ENCODE peak calls at places on chromosomes 11 and 22, in ten cellular contexts. One of them, this sample, is unnamed.

GRCh38 chr22:21842946-21843345 is 24.5 kb downstream of the MAPK1 start:
- DNase-seq in NCI-H345: no peak
- DNase-seq in amniotic stem cell: no peak
- DNase-seq in activated effector memory CD4-positive, alpha-beta T cell treated with Interleukin-2 at 50 U/mL for 16 hours: no peak
- DNase-seq in NCI-H446 treated with DMSO at 0.1 percent for 48 hours: no peak
- DNase-seq in NCI-H1105: no peak
- DNase-seq in T-helper 9 cell: no peak
- DNase-seq in ecto neural progenitor cell: no peak
- DNase-seq in ELR: no peak
- DNase-seq in activated CD4-positive, CD25-positive, alpha-beta regulatory T cell: no peak
- DNase-seq in this sample: no peak

GRCh38 chr11:57900315-57900714 is 123.4 kb upstream of the OR9Q1 start:
- DNase-seq in ecto neural progenitor cell: no peak
- DNase-seq in NCI-H446 treated with DMSO at 0.1 percent for 48 hours: no peak
- DNase-seq in NCI-H345: peak
- DNase-seq in T-helper 9 cell: no peak
- DNase-seq in activated effector memory CD4-positive, alpha-beta T cell treated with Interleukin-2 at 50 U/mL for 16 hours: no peak
- DNase-seq in NCI-H1105: no peak
- DNase-seq in activated CD4-positive, CD25-positive, alpha-beta regulatory T cell: no peak
- DNase-seq in ELR: no peak
- DNase-seq in amniotic stem cell: no peak
- DNase-seq in this sample: no peak

GRCh38 chr11:43835104-43835503 is 45.5 kb upstream of the ALKBH3 start:
- DNase-seq in NCI-H1105: no peak
- DNase-seq in T-helper 9 cell: no peak
- DNase-seq in NCI-H446 treated with DMSO at 0.1 percent for 48 hours: no peak
- DNase-seq in amniotic stem cell: no peak
- DNase-seq in NCI-H345: no peak
- DNase-seq in activated CD4-positive, CD25-positive, alpha-beta regulatory T cell: no peak
- DNase-seq in ELR: no peak
- DNase-seq in ecto neural progenitor cell: no peak
- DNase-seq in activated effector memory CD4-positive, alpha-beta T cell treated with Interleukin-2 at 50 U/mL for 16 hours: no peak
- DNase-seq in this sample: no peak

GRCh38 chr11:94755494-94755893 is 12.7 kb upstream of the AMOTL1 start:
- DNase-seq in NCI-H345: no peak
- DNase-seq in NCI-H1105: no peak
- DNase-seq in amniotic stem cell: no peak
- DNase-seq in T-helper 9 cell: no peak
- DNase-seq in activated effector memory CD4-positive, alpha-beta T cell treated with Interleukin-2 at 50 U/mL for 16 hours: no peak
- DNase-seq in ELR: no peak
- DNase-seq in activated CD4-positive, CD25-positive, alpha-beta regulatory T cell: no peak
- DNase-seq in NCI-H446 treated with DMSO at 0.1 percent for 48 hours: no peak
- DNase-seq in ecto neural progenitor cell: no peak
- DNase-seq in this sample: no peak

GRCh38 chr11:19524171-19524671 is 188.4 kb upstream of the NAV2 start:
- DNase-seq in NCI-H446 treated with DMSO at 0.1 percent for 48 hours: peak
- DNase-seq in activated effector memory CD4-positive, alpha-beta T cell treated with Interleukin-2 at 50 U/mL for 16 hours: no peak
- DNase-seq in NCI-H345: no peak
- DNase-seq in ELR: no peak
- DNase-seq in amniotic stem cell: no peak
- DNase-seq in NCI-H1105: no peak
- DNase-seq in ecto neural progenitor cell: no peak
- DNase-seq in T-helper 9 cell: no peak
- DNase-seq in activated CD4-positive, CD25-positive, alpha-beta regulatory T cell: no peak
- DNase-seq in this sample: peak

GRCh38 chr11:13878077-13878476 is 84.4 kb upstream of the SPON1 start:
- DNase-seq in amniotic stem cell: no peak
- DNase-seq in ecto neural progenitor cell: no peak
- DNase-seq in NCI-H1105: no peak
- DNase-seq in T-helper 9 cell: no peak
- DNase-seq in activated effector memory CD4-positive, alpha-beta T cell treated with Interleukin-2 at 50 U/mL for 16 hours: no peak
- DNase-seq in NCI-H446 treated with DMSO at 0.1 percent for 48 hours: no peak
- DNase-seq in NCI-H345: no peak
- DNase-seq in ELR: no peak
- DNase-seq in activated CD4-positive, CD25-positive, alpha-beta regulatory T cell: no peak
- DNase-seq in this sample: no peak

GRCh38 chr11:44760917-44761545 is 34.3 kb downstream of the TSPAN18 start:
- DNase-seq in ecto neural progenitor cell: peak
- DNase-seq in NCI-H1105: no peak
- DNase-seq in ELR: peak
- DNase-seq in T-helper 9 cell: no peak
- DNase-seq in NCI-H446 treated with DMSO at 0.1 percent for 48 hours: no peak
- DNase-seq in activated effector memory CD4-positive, alpha-beta T cell treated with Interleukin-2 at 50 U/mL for 16 hours: no peak
- DNase-seq in NCI-H345: no peak
- DNase-seq in activated CD4-positive, CD25-positive, alpha-beta regulatory T cell: no peak
- DNase-seq in amniotic stem cell: peak
- DNase-seq in this sample: no peak

GRCh38 chr11:12810497-12810896 is 136.3 kb downstream of the TEAD1 start:
- DNase-seq in NCI-H1105: no peak
- DNase-seq in ecto neural progenitor cell: no peak
- DNase-seq in T-helper 9 cell: no peak
- DNase-seq in activated CD4-positive, CD25-positive, alpha-beta regulatory T cell: no peak
- DNase-seq in NCI-H446 treated with DMSO at 0.1 percent for 48 hours: no peak
- DNase-seq in amniotic stem cell: no peak
- DNase-seq in activated effector memory CD4-positive, alpha-beta T cell treated with Interleukin-2 at 50 U/mL for 16 hours: no peak
- DNase-seq in NCI-H345: no peak
- DNase-seq in ELR: no peak
- DNase-seq in this sample: no peak

GRCh38 chr11:111631034-111631665 is 28.9 kb downstream of the SIK2 start:
- DNase-seq in NCI-H1105: no peak
- DNase-seq in T-helper 9 cell: no peak
- DNase-seq in NCI-H345: no peak
- DNase-seq in amniotic stem cell: no peak
- DNase-seq in activated CD4-positive, CD25-positive, alpha-beta regulatory T cell: no peak
- DNase-seq in activated effector memory CD4-positive, alpha-beta T cell treated with Interleukin-2 at 50 U/mL for 16 hours: no peak
- DNase-seq in ecto neural progenitor cell: no peak
- DNase-seq in ELR: peak
- DNase-seq in NCI-H446 treated with DMSO at 0.1 percent for 48 hours: no peak
- DNase-seq in this sample: peak

GRCh38 chr11:69245491-69246345 is 48.2 kb upstream of the MYEOV start:
- DNase-seq in ecto neural progenitor cell: peak
- DNase-seq in activated effector memory CD4-positive, alpha-beta T cell treated with Interleukin-2 at 50 U/mL for 16 hours: no peak
- DNase-seq in ELR: no peak
- DNase-seq in activated CD4-positive, CD25-positive, alpha-beta regulatory T cell: no peak
- DNase-seq in amniotic stem cell: no peak
- DNase-seq in NCI-H345: no peak
- DNase-seq in NCI-H446 treated with DMSO at 0.1 percent for 48 hours: no peak
- DNase-seq in T-helper 9 cell: no peak
- DNase-seq in NCI-H1105: no peak
- DNase-seq in this sample: no peak

GRCh38 chr11:133927690-133928627 is 28.8 kb downstream of the IGSF9B start:
- DNase-seq in ecto neural progenitor cell: peak
- DNase-seq in NCI-H345: peak
- DNase-seq in activated effector memory CD4-positive, alpha-beta T cell treated with Interleukin-2 at 50 U/mL for 16 hours: peak
- DNase-seq in amniotic stem cell: peak
- DNase-seq in T-helper 9 cell: peak
- DNase-seq in activated CD4-positive, CD25-positive, alpha-beta regulatory T cell: peak
- DNase-seq in ELR: peak
- DNase-seq in NCI-H446 treated with DMSO at 0.1 percent for 48 hours: peak
- DNase-seq in NCI-H1105: peak
- DNase-seq in this sample: peak

GRCh38 chr11:48087974-48088681 is 107.8 kb downstream of the PTPRJ start:
- DNase-seq in activated CD4-positive, CD25-positive, alpha-beta regulatory T cell: no peak
- DNase-seq in NCI-H345: peak
- DNase-seq in T-helper 9 cell: no peak
- DNase-seq in ecto neural progenitor cell: no peak
- DNase-seq in NCI-H1105: peak
- DNase-seq in ELR: no peak
- DNase-seq in amniotic stem cell: no peak
- DNase-seq in NCI-H446 treated with DMSO at 0.1 percent for 48 hours: no peak
- DNase-seq in activated effector memory CD4-positive, alpha-beta T cell treated with Interleukin-2 at 50 U/mL for 16 hours: no peak
- DNase-seq in this sample: no peak

GRCh38 chr11:125372088-125372487 is 124.0 kb downstream of the FEZ1 start:
- DNase-seq in NCI-H446 treated with DMSO at 0.1 percent for 48 hours: no peak
- DNase-seq in ecto neural progenitor cell: no peak
- DNase-seq in NCI-H345: no peak
- DNase-seq in NCI-H1105: no peak
- DNase-seq in T-helper 9 cell: no peak
- DNase-seq in activated CD4-positive, CD25-positive, alpha-beta regulatory T cell: no peak
- DNase-seq in activated effector memory CD4-positive, alpha-beta T cell treated with Interleukin-2 at 50 U/mL for 16 hours: no peak
- DNase-seq in amniotic stem cell: no peak
- DNase-seq in ELR: no peak
- DNase-seq in this sample: no peak

GRCh38 chr11:6251120-6251733 is 8.4 kb upstream of the CCKBR start:
- DNase-seq in amniotic stem cell: peak
- DNase-seq in ELR: peak
- DNase-seq in activated CD4-positive, CD25-positive, alpha-beta regulatory T cell: no peak
- DNase-seq in T-helper 9 cell: peak
- DNase-seq in ecto neural progenitor cell: peak
- DNase-seq in NCI-H1105: peak
- DNase-seq in activated effector memory CD4-positive, alpha-beta T cell treated with Interleukin-2 at 50 U/mL for 16 hours: peak
- DNase-seq in NCI-H345: peak
- DNase-seq in NCI-H446 treated with DMSO at 0.1 percent for 48 hours: peak
- DNase-seq in this sample: peak

GRCh38 chr11:69101100-69101791 is 52.5 kb downstream of the TPCN2 start:
- DNase-seq in activated CD4-positive, CD25-positive, alpha-beta regulatory T cell: peak
- DNase-seq in ecto neural progenitor cell: peak
- DNase-seq in T-helper 9 cell: peak
- DNase-seq in NCI-H1105: peak
- DNase-seq in ELR: peak
- DNase-seq in NCI-H446 treated with DMSO at 0.1 percent for 48 hours: no peak
- DNase-seq in NCI-H345: peak
- DNase-seq in amniotic stem cell: peak
- DNase-seq in activated effector memory CD4-positive, alpha-beta T cell treated with Interleukin-2 at 50 U/mL for 16 hours: peak
- DNase-seq in this sample: peak

GRCh38 chr11:58549644-58550043 is 26.0 kb downstream of the LPXN start:
- DNase-seq in activated CD4-positive, CD25-positive, alpha-beta regulatory T cell: no peak
- DNase-seq in NCI-H446 treated with DMSO at 0.1 percent for 48 hours: no peak
- DNase-seq in T-helper 9 cell: no peak
- DNase-seq in NCI-H345: no peak
- DNase-seq in ecto neural progenitor cell: no peak
- DNase-seq in NCI-H1105: no peak
- DNase-seq in activated effector memory CD4-positive, alpha-beta T cell treated with Interleukin-2 at 50 U/mL for 16 hours: no peak
- DNase-seq in amniotic stem cell: no peak
- DNase-seq in ELR: no peak
- DNase-seq in this sample: no peak

GRCh38 chr11:123381817-123382554 is 48.1 kb upstream of the GRAMD1B start:
- DNase-seq in activated CD4-positive, CD25-positive, alpha-beta regulatory T cell: no peak
- DNase-seq in NCI-H345: no peak
- DNase-seq in amniotic stem cell: no peak
- DNase-seq in activated effector memory CD4-positive, alpha-beta T cell treated with Interleukin-2 at 50 U/mL for 16 hours: no peak
- DNase-seq in NCI-H1105: no peak
- DNase-seq in ELR: no peak
- DNase-seq in T-helper 9 cell: no peak
- DNase-seq in ecto neural progenitor cell: no peak
- DNase-seq in NCI-H446 treated with DMSO at 0.1 percent for 48 hours: no peak
- DNase-seq in this sample: no peak

GRCh38 chr22:39349506-39349966 is 255 bp upstream of the SYNGR1 start:
- DNase-seq in NCI-H1105: peak
- DNase-seq in activated CD4-positive, CD25-positive, alpha-beta regulatory T cell: no peak
- DNase-seq in NCI-H345: peak
- DNase-seq in activated effector memory CD4-positive, alpha-beta T cell treated with Interleukin-2 at 50 U/mL for 16 hours: no peak
- DNase-seq in ELR: peak
- DNase-seq in ecto neural progenitor cell: peak
- DNase-seq in amniotic stem cell: no peak
- DNase-seq in NCI-H446 treated with DMSO at 0.1 percent for 48 hours: no peak
- DNase-seq in T-helper 9 cell: no peak
- DNase-seq in this sample: no peak

GRCh38 chr11:119995730-119996491 is 142.0 kb downstream of the TRIM29 start:
- DNase-seq in ELR: no peak
- DNase-seq in amniotic stem cell: no peak
- DNase-seq in activated CD4-positive, CD25-positive, alpha-beta regulatory T cell: no peak
- DNase-seq in NCI-H345: no peak
- DNase-seq in NCI-H446 treated with DMSO at 0.1 percent for 48 hours: no peak
- DNase-seq in NCI-H1105: peak
- DNase-seq in activated effector memory CD4-positive, alpha-beta T cell treated with Interleukin-2 at 50 U/mL for 16 hours: no peak
- DNase-seq in ecto neural progenitor cell: no peak
- DNase-seq in T-helper 9 cell: no peak
- DNase-seq in this sample: peak

GRCh38 chr11:64373598-64373974 is 14.6 kb downstream of the RPS6KA4 start:
- DNase-seq in ecto neural progenitor cell: no peak
- DNase-seq in amniotic stem cell: no peak
- DNase-seq in NCI-H345: no peak
- DNase-seq in NCI-H446 treated with DMSO at 0.1 percent for 48 hours: no peak
- DNase-seq in activated effector memory CD4-positive, alpha-beta T cell treated with Interleukin-2 at 50 U/mL for 16 hours: no peak
- DNase-seq in activated CD4-positive, CD25-positive, alpha-beta regulatory T cell: no peak
- DNase-seq in NCI-H1105: no peak
- DNase-seq in T-helper 9 cell: no peak
- DNase-seq in ELR: no peak
- DNase-seq in this sample: no peak

GRCh38 chr11:62909107-62909894 is 11.9 kb downstream of the CHRM1 start:
- DNase-seq in NCI-H1105: peak
- DNase-seq in ELR: peak
- DNase-seq in NCI-H446 treated with DMSO at 0.1 percent for 48 hours: no peak
- DNase-seq in NCI-H345: peak
- DNase-seq in T-helper 9 cell: no peak
- DNase-seq in activated CD4-positive, CD25-positive, alpha-beta regulatory T cell: no peak
- DNase-seq in activated effector memory CD4-positive, alpha-beta T cell treated with Interleukin-2 at 50 U/mL for 16 hours: no peak
- DNase-seq in amniotic stem cell: no peak
- DNase-seq in ecto neural progenitor cell: peak
- DNase-seq in this sample: peak

GRCh38 chr11:69637601-69637955 is 3.4 kb upstream of the CCND1 start:
- DNase-seq in ecto neural progenitor cell: peak
- DNase-seq in NCI-H1105: no peak
- DNase-seq in activated effector memory CD4-positive, alpha-beta T cell treated with Interleukin-2 at 50 U/mL for 16 hours: no peak
- DNase-seq in T-helper 9 cell: no peak
- DNase-seq in activated CD4-positive, CD25-positive, alpha-beta regulatory T cell: no peak
- DNase-seq in NCI-H446 treated with DMSO at 0.1 percent for 48 hours: no peak
- DNase-seq in NCI-H345: no peak
- DNase-seq in amniotic stem cell: no peak
- DNase-seq in ELR: no peak
- DNase-seq in this sample: no peak

GRCh38 chr22:22593964-22594656 is 35.0 kb upstream of the PRAME start:
- DNase-seq in NCI-H1105: peak
- DNase-seq in NCI-H345: peak
- DNase-seq in amniotic stem cell: no peak
- DNase-seq in T-helper 9 cell: peak
- DNase-seq in activated effector memory CD4-positive, alpha-beta T cell treated with Interleukin-2 at 50 U/mL for 16 hours: peak
- DNase-seq in activated CD4-positive, CD25-positive, alpha-beta regulatory T cell: peak
- DNase-seq in ecto neural progenitor cell: peak
- DNase-seq in ELR: peak
- DNase-seq in NCI-H446 treated with DMSO at 0.1 percent for 48 hours: peak
- DNase-seq in this sample: peak

GRCh38 chr22:40414306-40414705 is 43.9 kb downstream of the SGSM3 start:
- DNase-seq in T-helper 9 cell: no peak
- DNase-seq in NCI-H446 treated with DMSO at 0.1 percent for 48 hours: no peak
- DNase-seq in activated CD4-positive, CD25-positive, alpha-beta regulatory T cell: no peak
- DNase-seq in NCI-H1105: no peak
- DNase-seq in ELR: peak
- DNase-seq in NCI-H345: no peak
- DNase-seq in ecto neural progenitor cell: no peak
- DNase-seq in amniotic stem cell: no peak
- DNase-seq in activated effector memory CD4-positive, alpha-beta T cell treated with Interleukin-2 at 50 U/mL for 16 hours: no peak
- DNase-seq in this sample: no peak